ENCODE peak calls at places on chromosomes 3 and 15, in ten cellular contexts. I, K, B, P, O, R, E, Z, H and J are unnamed samples.

GRCh38 chr3:123028233-123028828 is 768 bp upstream of the SEMA5B start:
- DNase-seq in I (peak), K (no peak), B (no peak), P (peak), O (peak), R (peak), E (peak), Z (peak), H (peak), J (peak)

GRCh38 chr15:28262438-28262837 is 59.5 kb downstream of the HERC2 start:
- DNase-seq in I (no peak), K (no peak), B (no peak), P (no peak), O (no peak), R (no peak), E (no peak), Z (no peak), H (no peak), J (no peak)

GRCh38 chr3:147298511-147298982 is 107.8 kb downstream of the ZIC4 start:
- DNase-seq in I (peak), K (no peak), B (no peak), P (peak), O (no peak), R (no peak), E (peak), Z (no peak), H (no peak), J (peak)

GRCh38 chr3:101519685-101520365 is 6.8 kb upstream of the SENP7 start:
- DNase-seq in I (no peak), K (no peak), B (no peak), P (no peak), O (no peak), R (peak), E (no peak), Z (no peak), H (no peak), J (no peak)

GRCh38 chr15:83559310-83559966 is 94.5 kb upstream of the ADAMTSL3 start:
- DNase-seq in I (peak), K (no peak), B (peak), P (peak), O (peak), R (peak), E (peak), Z (peak), H (peak), J (peak)

GRCh38 chr3:24508423-24508839 is 13.8 kb upstream of the THRB start:
- DNase-seq in I (no peak), K (no peak), B (no peak), P (peak), O (no peak), R (no peak), E (no peak), Z (no peak), H (no peak), J (no peak)

GRCh38 chr3:112889357-112889756 is 42.7 kb upstream of the CD200R1L start:
- DNase-seq in I (no peak), K (no peak), B (no peak), P (no peak), O (no peak), R (no peak), E (no peak), Z (no peak), H (no peak), J (no peak)

GRCh38 chr15:29844290-29844903 is 22.1 kb upstream of the TJP1 start:
- DNase-seq in I (no peak), K (no peak), B (no peak), P (peak), O (no peak), R (no peak), E (no peak), Z (no peak), H (peak), J (no peak)

GRCh38 chr3:4323246-4324027 is 20.3 kb downstream of the SETMAR start:
- DNase-seq in I (no peak), K (no peak), B (no peak), P (no peak), O (no peak), R (no peak), E (no peak), Z (no peak), H (no peak), J (no peak)

GRCh38 chr3:160393346-160394008 is 5.5 kb downstream of the IFT80 start:
- DNase-seq in I (no peak), K (no peak), B (no peak), P (no peak), O (no peak), R (no peak), E (no peak), Z (no peak), H (no peak), J (no peak)

GRCh38 chr3:49607796-49608195 is 53.5 kb downstream of the BSN start:
- DNase-seq in I (no peak), K (no peak), B (no peak), P (no peak), O (no peak), R (no peak), E (no peak), Z (no peak), H (no peak), J (no peak)

GRCh38 chr3:78274475-78275065 is 1234.7 kb downstream of the ROBO2 start:
- DNase-seq in I (no peak), K (no peak), B (no peak), P (no peak), O (no peak), R (no peak), E (no peak), Z (no peak), H (no peak), J (no peak)

GRCh38 chr3:52088445-52089367 is 32.3 kb upstream of the DUSP7 start:
- DNase-seq in I (no peak), K (no peak), B (no peak), P (no peak), O (no peak), R (no peak), E (no peak), Z (peak), H (no peak), J (no peak)

GRCh38 chr3:173465898-173466678 is 68.5 kb downstream of the NLGN1 start:
- DNase-seq in I (no peak), K (no peak), B (no peak), P (no peak), O (no peak), R (no peak), E (no peak), Z (no peak), H (no peak), J (no peak)

GRCh38 chr3:141894524-141895176 is 18.2 kb downstream of the ATP1B3 start:
- DNase-seq in I (peak), K (no peak), B (no peak), P (peak), O (no peak), R (no peak), E (peak), Z (no peak), H (peak), J (no peak)

GRCh38 chr3:188165596-188165995 is 11.6 kb downstream of the LPP start:
- DNase-seq in I (no peak), K (no peak), B (no peak), P (no peak), O (no peak), R (no peak), E (no peak), Z (no peak), H (no peak), J (no peak)